ENCODE peak calls at places on chromosome 20, in ten cellular contexts. P is erythroblast; E is activated CD4-positive, alpha-beta T cell treated with anti-CD3 and anti-CD28 coated beads, Interleukin-2, amount 10 ng/mL, durations not matched to agents 7 days and 5 days; I is SW480; G is neural progenitor cell; L is stimulated activated naive CD8-positive, alpha-beta T cell treated with anti-CD3 and anti-CD28 coated beads, Interleukin-15, Interleukin-2, amounts not matched to agents 100 U/mL and 50 U/mL, for 24 hours; J is globus pallidus; V is MV-4-11; B is fibroblast of gingiva; A is OCI-LY7. T is an unnamed sample.

GRCh38 chr20:54479138-54479906 is 3.9 kb downstream of the DOK5 start:
- DNase-seq in V (peak), I (peak), J (no peak), A (no peak), B (no peak), L (no peak), P (no peak), G (peak), E (no peak), T (no peak)

GRCh38 chr20:34222208-34222607 is 19.0 kb upstream of the ASIP start:
- DNase-seq in G (no peak), J (no peak), E (no peak), B (peak), V (peak), L (no peak), I (peak), P (no peak), A (no peak), T (peak)

GRCh38 chr20:33450867-33451266 is 7.3 kb upstream of the SNTA1 start:
- DNase-seq in L (no peak), G (no peak), A (no peak), P (no peak), I (no peak), J (no peak), E (no peak), B (no peak), V (no peak), T (no peak)

GRCh38 chr20:9439806-9440205 is 74.6 kb upstream of the LAMP5 start:
- DNase-seq in L (no peak), P (no peak), E (no peak), A (no peak), B (no peak), V (peak), G (no peak), J (no peak), I (no peak), T (no peak)

GRCh38 chr20:62772994-62773858 is 23.0 kb upstream of the MRGBP start:
- DNase-seq in L (no peak), G (no peak), J (no peak), A (no peak), P (no peak), I (no peak), V (peak), B (peak), E (no peak), T (no peak)

GRCh38 chr20:8601542-8601912 is 467.4 kb upstream of the PLCB4 start:
- DNase-seq in L (peak), E (no peak), J (no peak), G (no peak), B (no peak), I (no peak), A (peak), V (peak), P (no peak), T (no peak)

GRCh38 chr20:38290829-38291581 is 13.0 kb upstream of the BPI start:
- DNase-seq in I (peak), G (peak), A (no peak), P (peak), L (peak), E (no peak), J (peak), V (no peak), B (peak), T (peak)

GRCh38 chr20:46040902-46041535 is 12.0 kb downstream of the SLC12A5 start:
- DNase-seq in L (peak), P (peak), G (peak), V (peak), A (peak), B (no peak), J (no peak), E (peak), I (peak), T (no peak)

GRCh38 chr20:31542201-31542842 is 28.1 kb downstream of the HM13 start:
- DNase-seq in G (no peak), E (no peak), I (no peak), L (peak), B (peak), P (no peak), V (peak), A (no peak), J (no peak), T (no peak)

GRCh38 chr20:44038681-44039123 is 124.0 kb downstream of the TOX2 start:
- DNase-seq in I (no peak), P (no peak), L (no peak), J (peak), E (no peak), B (no peak), G (no peak), A (no peak), V (no peak), T (no peak)

GRCh38 chr20:24779166-24779565 is 169.9 kb upstream of the CST7 start:
- DNase-seq in A (no peak), I (no peak), L (no peak), V (no peak), B (no peak), P (no peak), J (no peak), G (no peak), E (no peak), T (no peak)

GRCh38 chr20:884983-885952 is 30.9 kb downstream of the ANGPT4 start:
- DNase-seq in I (no peak), E (no peak), V (peak), J (no peak), L (peak), B (peak), P (peak), A (no peak), G (peak), T (no peak)

GRCh38 chr20:17648782-17649730 is 33.0 kb downstream of the RRBP1 start:
- DNase-seq in L (peak), A (peak), E (peak), G (peak), J (no peak), B (no peak), P (peak), I (peak), V (peak), T (no peak)

GRCh38 chr20:17500271-17500670 is 30.9 kb downstream of the BFSP1 start:
- DNase-seq in L (no peak), V (no peak), J (no peak), G (no peak), P (no peak), A (no peak), B (no peak), I (no peak), E (no peak), T (no peak)

GRCh38 chr20:50281831-50282591 is 91.4 kb downstream of the CEBPB start:
- DNase-seq in A (peak), V (no peak), I (no peak), P (peak), J (no peak), E (no peak), B (no peak), L (no peak), G (peak), T (no peak)

GRCh38 chr20:40965671-40966070 is 63.0 kb upstream of the TOP1 start:
- DNase-seq in P (no peak), E (no peak), A (no peak), L (no peak), I (no peak), G (no peak), V (no peak), J (no peak), B (no peak), T (no peak)

GRCh38 chr20:51311636-51312479 is 230.7 kb downstream of the NFATC2 start:
- DNase-seq in E (no peak), J (peak), L (no peak), G (no peak), V (peak), B (no peak), I (no peak), A (no peak), P (no peak), T (no peak)

GRCh38 chr20:56945057-56945456 is 316.0 kb downstream of the TFAP2C start:
- DNase-seq in I (no peak), J (no peak), E (no peak), B (peak), V (peak), G (no peak), A (peak), P (no peak), L (no peak), T (no peak)

GRCh38 chr20:61948586-61949362 is 116.9 kb downstream of the TAF4 start:
- DNase-seq in V (no peak), G (no peak), L (no peak), A (no peak), I (no peak), B (no peak), E (no peak), P (no peak), J (no peak), T (no peak)

GRCh38 chr20:51650685-51651134 is 108.2 kb upstream of the NFATC2 start:
- DNase-seq in L (no peak), J (peak), B (peak), V (peak), P (peak), I (peak), G (no peak), A (peak), E (no peak), T (no peak)

GRCh38 chr20:45049904-45050471 is 50.9 kb downstream of the KCNS1 start:
- DNase-seq in L (peak), E (peak), G (peak), J (peak), I (no peak), B (no peak), A (peak), P (no peak), V (peak), T (no peak)

GRCh38 chr20:8855315-8855714 is 213.6 kb upstream of the PLCB4 start:
- DNase-seq in P (no peak), I (no peak), L (no peak), A (no peak), E (no peak), J (no peak), V (no peak), B (peak), G (no peak), T (no peak)

GRCh38 chr20:20594171-20594530 is 118.3 kb downstream of the RALGAPA2 start:
- DNase-seq in P (peak), L (no peak), B (peak), I (no peak), A (peak), V (peak), J (peak), G (peak), E (no peak), T (peak)